ENCODE peak calls at places on chromosomes 5 and 9, in five cellular contexts. J is EH, F is neural progenitor cell, T is ELF-1, N is anterior cingulate cortex. E is an unnamed sample.
A peak's percentile ranks its signal among the peaks of the same experiment; 100 is the strongest.

GRCh38 chr9:16033253-16033652 is 480.4 kb downstream of the CCDC171 start:
- DNase-seq in T (no peak), N (no peak), F (no peak), J (no peak), E (no peak)

GRCh38 chr9:128946945-128947422 is 419 bp downstream of the DOLK start:
- DNase-seq in T (no peak), F (no peak), J (peak; percentile 39), N (no peak), E (no peak)

GRCh38 chr5:171660438-171660837 is 125.2 kb upstream of the SMIM23 start:
- DNase-seq in F (no peak), J (no peak), N (no peak), T (no peak), E (no peak)

GRCh38 chr9:92763721-92764380 is 782 bp downstream of the BICD2 start:
- DNase-seq in N (peak; percentile 30), J (peak; percentile 42), F (peak; percentile 84), T (no peak), E (peak; percentile 45)

GRCh38 chr9:89564257-89564878 is 40.4 kb upstream of the GADD45G start:
- DNase-seq in T (peak; percentile 89), J (no peak), F (peak; percentile 65), N (peak; percentile 15), E (no peak)

GRCh38 chr9:90851444-90851843 is 49.8 kb downstream of the SYK start:
- DNase-seq in T (no peak), J (no peak), N (no peak), F (no peak), E (no peak)

GRCh38 chr5:128304121-128304520 is 220.6 kb downstream of the SLC12A2 start:
- DNase-seq in F (no peak), T (no peak), J (peak; percentile 70), N (no peak), E (no peak)

GRCh38 chr9:37480759-37481158 is 5.0 kb upstream of the POLR1E start:
- DNase-seq in T (no peak), N (no peak), F (no peak), J (no peak), E (no peak)

GRCh38 chr5:91229031-91229623 is 154.0 kb downstream of the ARRDC3 start:
- DNase-seq in N (no peak), J (peak; percentile 32), T (no peak), F (no peak), E (no peak)

GRCh38 chr9:33304367-33304766 is 14.1 kb downstream of the NFX1 start:
- DNase-seq in N (no peak), F (no peak), J (no peak), T (no peak), E (no peak)

GRCh38 chr5:176731506-176732192 is 78.7 kb upstream of the UNC5A start:
- DNase-seq in J (no peak), T (no peak), N (no peak), F (no peak), E (no peak)

GRCh38 chr9:95100071-95100627 is 217.4 kb downstream of the FANCC start:
- DNase-seq in T (no peak), F (no peak), J (peak; percentile 48), N (no peak), E (no peak)

GRCh38 chr5:174491761-174492350 is 232.5 kb upstream of the MSX2 start:
- DNase-seq in J (no peak), T (no peak), N (no peak), F (no peak), E (no peak)

GRCh38 chr5:169979871-169980270 is 424 bp downstream of the INSYN2B start:
- DNase-seq in F (no peak), J (peak; percentile 42), N (no peak), T (no peak), E (peak; percentile 31)

GRCh38 chr9:124133752-124134151 is 122.2 kb downstream of the LHX2 start:
- DNase-seq in F (peak; percentile 63), N (peak; percentile 18), J (peak; percentile 46), T (peak; percentile 82), E (peak; percentile 29)

GRCh38 chr5:77305921-77306320 is 95.4 kb downstream of the PDE8B start:
- DNase-seq in N (no peak), T (no peak), F (no peak), J (peak; percentile 89), E (no peak)

GRCh38 chr9:114301798-114302565 is 20.9 kb upstream of the ORM1 start:
- DNase-seq in F (no peak), J (no peak), T (no peak), N (no peak), E (no peak)

GRCh38 chr9:128558431-128559310 is 6.3 kb downstream of the SPTAN1 start:
- DNase-seq in F (peak; percentile 36), J (peak; percentile 91), N (peak; percentile 23), T (peak; percentile 77), E (peak; percentile 45)

GRCh38 chr9:133738039-133738805 is at the start of gene SARDH:
- DNase-seq in N (no peak), T (peak; percentile 81), J (peak; percentile 52), F (peak; percentile 84), E (peak; percentile 80)

GRCh38 chr9:123647145-123647544 is 282.8 kb downstream of the DENND1A start:
- DNase-seq in J (no peak), T (no peak), F (no peak), N (no peak), E (no peak)

GRCh38 chr9:107213561-107214028 is 69.5 kb upstream of the RAD23B start:
- DNase-seq in T (peak; percentile 72), J (peak; percentile 98), N (no peak), F (no peak), E (no peak)